ENCODE peak calls at places on chromosomes 11 and 22, in four cellular contexts. Z is anterior cingulate cortex, Q is NCI-H510A treated with DMSO at 0.1 percent for 48 hours, K is NCI-H748 treated with DMSO at 0.1 percent for 48 hours. U is an unnamed sample.

GRCh38 chr11:8100605-8101004 is 19.6 kb downstream of the TUB start:
- DNase-seq in Z (no peak), Q (no peak), K (no peak), U (no peak)

GRCh38 chr11:20038969-20039368 is 121.3 kb downstream of the DBX1 start:
- DNase-seq in Z (no peak), Q (no peak), K (no peak), U (no peak)

GRCh38 chr11:29129850-29130249 is 887.0 kb downstream of the KCNA4 start:
- DNase-seq in Z (no peak), Q (no peak), K (no peak), U (no peak)

GRCh38 chr11:18314794-18315523 is 7.0 kb downstream of the HPS5 start:
- DNase-seq in Z (no peak), Q (no peak), K (no peak), U (no peak)

GRCh38 chr11:34620820-34621792 is at the start of gene EHF:
- DNase-seq in Z (no peak), Q (peak; percentile 5), K (no peak), U (no peak)

GRCh38 chr22:17941501-17942406 is 82.6 kb downstream of the MICAL3 start:
- DNase-seq in Z (no peak), Q (no peak), K (no peak), U (no peak)

GRCh38 chr11:129960216-129961214 is 42.1 kb downstream of the PRDM10 start:
- DNase-seq in Z (no peak), Q (no peak), K (no peak), U (no peak)

GRCh38 chr22:45154383-45154782 is 9.3 kb upstream of the NUP50 start:
- DNase-seq in Z (no peak), Q (no peak), K (no peak), U (no peak)

GRCh38 chr11:83681045-83681781 is 395.0 kb upstream of the CCDC90B start:
- DNase-seq in Z (no peak), Q (peak; percentile 33), K (peak; percentile 15), U (no peak)

GRCh38 chr11:66341502-66342126 is 3.3 kb downstream of the BRMS1 start:
- DNase-seq in Z (no peak), Q (no peak), K (no peak), U (no peak)

GRCh38 chr11:78691215-78691614 is 116.6 kb upstream of the NARS2 start:
- DNase-seq in Z (no peak), Q (no peak), K (no peak), U (no peak)

GRCh38 chr22:42283288-42284229 is 13.1 kb upstream of the TCF20 start:
- DNase-seq in Z (peak; percentile 25), Q (peak; percentile 31), K (no peak), U (peak; percentile 31)

GRCh38 chr11:96899971-96900370 is 510.2 kb downstream of the JRKL start:
- DNase-seq in Z (no peak), Q (no peak), K (no peak), U (no peak)

GRCh38 chr11:16126361-16126760 is 230.0 kb downstream of the SOX6 start:
- DNase-seq in Z (no peak), Q (peak; percentile 37), K (peak; percentile 84), U (no peak)

GRCh38 chr11:85590848-85591483 is 36.2 kb downstream of the DLG2 start:
- DNase-seq in Z (no peak), Q (peak; percentile 45), K (peak; percentile 1), U (no peak)

GRCh38 chr11:134347441-134347840 is 15.7 kb downstream of the GLB1L2 start:
- DNase-seq in Z (no peak), Q (no peak), K (no peak), U (no peak)

GRCh38 chr11:36051235-36052072 is 107.6 kb downstream of the LDLRAD3 start:
- DNase-seq in Z (no peak), Q (no peak), K (no peak), U (no peak)

U was measured in hypothalamus.